ENCODE peak calls at places on chromosome 7, in five cellular contexts. Q is HCT116, O is fibroblast of the aortic adventitia, S is IMR-90, P is heart right ventricle. F is an unnamed sample.

GRCh38 chr7:51606601-51607154 is 290.1 kb upstream of the COBL start:
- DNase-seq in Q (peak; percentile 7), S (no peak), O (no peak), P (no peak), F (no peak)

GRCh38 chr7:75639893-75640600 is 98.7 kb downstream of the HIP1 start:
- DNase-seq in O (no peak), S (no peak), P (no peak), Q (no peak), F (no peak)

GRCh38 chr7:140230862-140231778 is 54.3 kb upstream of the KDM7A start:
- DNase-seq in P (peak; percentile 39), S (peak; percentile 39), Q (peak; percentile 40), O (peak; percentile 11), F (no peak)

GRCh38 chr7:99622596-99622995 is 5.8 kb downstream of the ZSCAN25 start:
- DNase-seq in Q (no peak), S (no peak), O (no peak), P (no peak), F (no peak)

GRCh38 chr7:16078076-16078952 is 343.0 kb downstream of the CRPPA start:
- DNase-seq in P (no peak), O (peak; percentile 86), S (peak; percentile 64), Q (peak; percentile 69), F (peak; percentile 4)

GRCh38 chr7:133934974-133935330 is 192.2 kb upstream of the LRGUK start:
- DNase-seq in O (no peak), S (no peak), P (no peak), Q (no peak), F (no peak)

GRCh38 chr7:47119408-47119807 is 462.5 kb downstream of the TNS3 start:
- DNase-seq in S (no peak), P (no peak), Q (no peak), O (peak; percentile 75), F (no peak)

GRCh38 chr7:54015251-54015650 is 526.9 kb upstream of the VSTM2A start:
- DNase-seq in P (no peak), S (no peak), O (no peak), Q (no peak), F (no peak)

GRCh38 chr7:107960306-107960705 is 42.7 kb downstream of the LAMB1 start:
- DNase-seq in P (no peak), Q (no peak), S (no peak), O (no peak), F (no peak)

GRCh38 chr7:50632561-50633413 is 67.6 kb upstream of the DDC start:
- DNase-seq in P (no peak), S (peak; percentile 50), Q (peak; percentile 19), O (peak; percentile 40), F (no peak)

GRCh38 chr7:137985253-137985896 is 16.5 kb downstream of the CREB3L2 start:
- DNase-seq in Q (no peak), S (peak; percentile 52), P (no peak), O (no peak), F (no peak)

GRCh38 chr7:143393267-143394041 is 12.3 kb downstream of the ZYX start:
- DNase-seq in P (no peak), Q (no peak), O (peak; percentile 53), S (peak; percentile 45), F (no peak)

GRCh38 chr7:88191911-88192310 is 27.9 kb downstream of the SRI start:
- DNase-seq in O (no peak), S (no peak), Q (no peak), P (no peak), F (no peak)

GRCh38 chr7:26305048-26305868 is 13.6 kb downstream of the SNX10 start:
- DNase-seq in O (no peak), Q (no peak), P (no peak), S (no peak), F (no peak)

GRCh38 chr7:479115-479947 is 40.3 kb downstream of the PDGFA start:
- DNase-seq in P (no peak), S (peak; percentile 19), Q (no peak), O (no peak), F (no peak)

GRCh38 chr7:48811071-48811470 is 113.3 kb upstream of the CDC14C start:
- DNase-seq in P (no peak), O (no peak), Q (no peak), S (no peak), F (no peak)

GRCh38 chr7:6008668-6009611 is at the start of the genes AIMP2 and PMS2:
- DNase-seq in S (peak; percentile 98), Q (peak; percentile 98), P (peak; percentile 96), O (peak; percentile 99), F (peak; percentile 95)
- TF ChIP-seq CTCF in S (peak; percentile 1), Q (no peak), P (no peak), O (no peak), F (peak; percentile 30)

GRCh38 chr7:105581066-105581811 is at the start of gene EFCAB10:
- DNase-seq in P (peak; percentile 51), O (peak; percentile 30), Q (peak; percentile 56), S (peak; percentile 38), F (peak; percentile 13)
- H3K4me3 ChIP-seq in P (peak within 1 kb of the TSS; percentile 41), O (peak within 1 kb of the TSS; percentile 57), Q (peak within 1 kb of the TSS; percentile 57), S (peak within 1 kb of the TSS; percentile 37), F (peak within 1 kb of the TSS; percentile 34)

DNA sequence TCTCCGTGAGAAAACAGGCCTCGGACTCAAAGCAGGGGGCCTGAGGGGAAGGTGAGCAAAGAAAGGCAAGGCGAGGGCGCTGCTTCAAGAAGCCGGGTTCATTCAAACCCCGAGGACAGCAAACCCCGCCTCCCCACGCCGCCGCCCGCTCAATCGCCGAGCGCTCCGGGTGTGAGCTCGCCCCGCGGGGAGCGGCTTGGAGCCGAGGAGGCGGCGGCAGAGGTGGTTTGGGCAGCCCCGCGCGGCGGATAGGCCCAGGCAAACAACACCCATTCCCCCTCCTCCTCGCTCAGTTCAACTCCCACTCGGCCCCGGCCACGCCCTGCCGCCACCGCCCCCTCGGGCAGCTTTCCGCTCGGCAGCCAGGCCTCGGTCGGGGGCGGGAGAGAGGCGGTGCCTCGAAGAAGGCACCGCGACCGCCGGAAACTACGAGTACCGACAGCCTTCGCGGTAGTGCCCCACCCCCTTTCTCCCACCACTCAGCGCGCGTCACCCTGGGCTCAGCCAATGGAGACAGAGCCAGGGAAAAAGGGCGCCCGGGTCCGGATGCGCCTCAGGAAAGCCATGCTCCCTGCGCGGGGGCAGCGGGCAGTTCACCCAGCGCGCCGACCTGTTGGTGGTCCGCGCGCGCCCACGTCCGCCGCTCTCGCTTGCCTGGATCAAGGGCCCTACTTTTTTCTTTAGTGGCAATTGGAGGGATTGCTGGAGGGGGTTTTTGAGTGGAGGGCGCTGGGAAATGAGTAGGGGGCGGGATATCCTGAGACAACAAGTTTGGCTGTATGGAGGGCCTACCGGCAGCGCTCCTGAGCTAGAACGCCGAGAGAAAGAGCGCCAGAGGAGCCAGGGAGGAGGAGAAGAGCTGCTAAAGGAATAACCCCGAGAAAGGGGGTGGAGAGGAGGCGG is 674 bp upstream of the SP4 start:
- DNase-seq in Q (peak; percentile 94), S (peak; percentile 97), O (peak; percentile 97), P (peak; percentile 99), F (peak; percentile 94)
- TF ChIP-seq CTCF in Q (no peak), S (no peak), O (no peak), P (peak; percentile 24), F (no peak)

GRCh38 chr7:81604808-81605174 is 165.1 kb downstream of the HGF start:
- DNase-seq in P (no peak), O (no peak), S (no peak), Q (no peak), F (no peak)

GRCh38 chr7:81606078-81606863 is 163.6 kb downstream of the HGF start:
- DNase-seq in O (no peak), P (no peak), S (no peak), Q (no peak), F (no peak)

GRCh38 chr7:81600608-81601007 is 169.2 kb downstream of the HGF start:
- DNase-seq in S (peak; percentile 94), Q (no peak), P (no peak), O (peak; percentile 90), F (no peak)

GRCh38 chr7:81605493-81605892 is 164.4 kb downstream of the HGF start:
- DNase-seq in Q (no peak), P (no peak), O (no peak), S (no peak), F (no peak)

GRCh38 chr7:81604075-81604807 is 165.6 kb downstream of the HGF start:
- DNase-seq in S (peak; percentile 99), P (no peak), Q (no peak), O (peak; percentile 74), F (no peak)
- H3K4me3 ChIP-seq in S (no peak overlapping the region), P (no peak overlapping the region), Q (no peak overlapping the region), O (no peak overlapping the region), F (no peak overlapping the region)

GRCh38 chr7:116438274-116438673 is 61.3 kb upstream of the CAV2 start:
- DNase-seq in Q (no peak), S (peak; percentile 18), P (no peak), O (peak; percentile 63), F (no peak)
- TF ChIP-seq CTCF in Q (peak; percentile 27), S (no peak), P (no peak), O (peak; percentile 38), F (no peak)

GRCh38 chr7:17530741-17531417 is 232.4 kb downstream of the AHR start:
- DNase-seq in S (peak; percentile 15), O (peak; percentile 49), P (no peak), Q (peak; percentile 26), F (no peak)
- H3K4me3 ChIP-seq in S (no peak overlapping the region), O (no peak overlapping the region), P (no peak overlapping the region), Q (no peak overlapping the region), F (no peak overlapping the region)

GRCh38 chr7:98265841-98266271 is 13.8 kb upstream of the TECPR1 start:
- DNase-seq in P (no peak), S (peak; percentile 58), O (no peak), Q (no peak), F (no peak)

GRCh38 chr7:98267305-98267704 is 14.2 kb upstream of the BRI3 start:
- DNase-seq in Q (no peak), O (no peak), S (no peak), P (no peak), F (no peak)

GRCh38 chr7:98266840-98267239 is 14.6 kb upstream of the BRI3 start:
- DNase-seq in Q (no peak), P (no peak), O (peak; percentile 52), S (no peak), F (no peak)
- TF ChIP-seq CTCF in Q (peak; percentile 29), P (peak; percentile 24), O (peak; percentile 65), S (peak; percentile 41), F (peak; percentile 34)

F was measured in GM12864.